ENCODE peak calls at places on chromosomes 2 and 18, in four cellular contexts. P is H1, Y is neuronal stem cell, G is H9. V is an unnamed sample.

GRCh38 chr2:207879536-207879935 is 109.8 kb upstream of the FZD5 start:
- DNase-seq in G (no peak), Y (no peak), P (no peak), V (peak)

GRCh38 chr18:48922801-48923730 is 27.7 kb downstream of the SMAD7 start:
- DNase-seq in P (no peak), G (peak), Y (no peak), V (peak)

GRCh38 chr2:187993516-187993915 is 298.2 kb upstream of the GULP1 start:
- DNase-seq in G (no peak), Y (no peak), P (no peak), V (peak)

GRCh38 chr2:234137400-234138014 is 87.0 kb downstream of the SPP2 start:
- DNase-seq in P (no peak), G (no peak), Y (no peak), V (no peak)

GRCh38 chr2:112048236-112048592 is 6.9 kb upstream of the TMEM87B start:
- DNase-seq in P (no peak), G (no peak), Y (no peak), V (no peak)

GRCh38 chr2:126687086-126687485 is 31.1 kb downstream of the GYPC start:
- DNase-seq in P (no peak), G (no peak), Y (no peak), V (no peak)

GRCh38 chr2:37570773-37571570 is 100.5 kb downstream of the CDC42EP3 start:
- DNase-seq in P (no peak), Y (no peak), G (no peak), V (peak)

GRCh38 chr2:180202591-180202990 is 195.5 kb upstream of the CWC22 start:
- DNase-seq in G (no peak), Y (no peak), P (no peak), V (no peak)

GRCh38 chr18:8084160-8084559 is 517.0 kb downstream of the PTPRM start:
- DNase-seq in Y (peak), G (peak), P (peak), V (peak)

GRCh38 chr2:5250482-5250881 is 441.7 kb upstream of the SOX11 start:
- DNase-seq in Y (no peak), P (no peak), G (peak), V (peak)

GRCh38 chr2:39898934-39899333 is 119.9 kb upstream of the THUMPD2 start:
- DNase-seq in P (no peak), G (no peak), Y (no peak), V (no peak)

GRCh38 chr18:2994603-2995432 is 18.1 kb downstream of the LPIN2 start:
- DNase-seq in P (peak), G (no peak), Y (no peak), V (no peak)

GRCh38 chr2:7881456-7881855 is 800.4 kb upstream of the ID2 start:
- DNase-seq in Y (no peak), P (no peak), G (no peak), V (no peak)

GRCh38 chr2:146978891-146979555 is 865.8 kb upstream of the ACVR2A start:
- DNase-seq in P (no peak), G (no peak), Y (peak), V (no peak)

GRCh38 chr18:24273596-24273995 is 124.0 kb downstream of the OSBPL1A start:
- DNase-seq in P (no peak), Y (no peak), G (no peak), V (no peak)

GRCh38 chr2:68251855-68252406 is 401 bp downstream of the PPP3R1 start:
- DNase-seq in P (peak), Y (peak), G (peak), V (no peak)

GRCh38 chr2:226781471-226781870 is 18.1 kb downstream of the IRS1 start:
- DNase-seq in P (no peak), G (no peak), Y (no peak), V (no peak)

GRCh38 chr2:45904267-45904921 is 252.9 kb downstream of the PRKCE start:
- DNase-seq in Y (no peak), P (no peak), G (no peak), V (no peak)

GRCh38 chr18:991441-991840 is 86.8 kb downstream of the ADCYAP1 start:
- DNase-seq in G (no peak), P (no peak), Y (no peak), V (no peak)

GRCh38 chr2:215658635-215659305 is 222.9 kb upstream of the FN1 start:
- DNase-seq in Y (no peak), G (no peak), P (no peak), V (no peak)

GRCh38 chr2:222423632-222424280 is 587 bp upstream of the SGPP2 start:
- DNase-seq in P (peak), Y (no peak), G (peak), V (peak)

GRCh38 chr18:42977982-42978595 is 137.4 kb downstream of the RIT2 start:
- DNase-seq in P (no peak), Y (no peak), G (no peak), V (no peak)

GRCh38 chr2:42101641-42102605 is 54.1 kb downstream of the PKDCC start:
- DNase-seq in P (peak), Y (peak), G (no peak), V (peak)

GRCh38 chr2:226963528-226963927 is 127.7 kb downstream of the RHBDD1 start:
- DNase-seq in P (no peak), G (no peak), Y (no peak), V (peak)

GRCh38 chr2:2767837-2768236 is 436.8 kb upstream of the MYT1L start:
- DNase-seq in Y (no peak), P (no peak), G (no peak), V (no peak)

GRCh38 chr2:164954954-164955701 is at the start of gene SLC38A11:
- DNase-seq in Y (no peak), G (peak), P (peak), V (no peak)

GRCh38 chr18:57940166-57940565 is 103.9 kb upstream of the NEDD4L start:
- DNase-seq in P (no peak), Y (no peak), G (no peak), V (no peak)

GRCh38 chr18:57947117-57947516 is 96.9 kb upstream of the NEDD4L start:
- DNase-seq in Y (no peak), G (no peak), P (no peak), V (no peak)

GRCh38 chr18:57942090-57942489 is 101.9 kb upstream of the NEDD4L start:
- DNase-seq in Y (no peak), G (no peak), P (no peak), V (no peak)

GRCh38 chr18:57942493-57942892 is 101.5 kb upstream of the NEDD4L start:
- DNase-seq in P (no peak), G (no peak), Y (no peak), V (no peak)

GRCh38 chr18:57943723-57944122 is 100.3 kb upstream of the NEDD4L start:
- DNase-seq in Y (no peak), P (no peak), G (no peak), V (peak)
- H3K18ac ChIP-seq in Y (no peak), P (no peak), G (no peak), V (no peak)

GRCh38 chr2:105142239-105142638 is 99.3 kb upstream of the GPR45 start:
- DNase-seq in P (peak), Y (no peak), G (no peak), V (no peak)

GRCh38 chr2:105144941-105145300 is 96.6 kb upstream of the GPR45 start:
- DNase-seq in G (no peak), P (no peak), Y (no peak), V (no peak)

GRCh38 chr2:105143094-105143466 is 98.5 kb upstream of the GPR45 start:
- DNase-seq in Y (no peak), P (no peak), G (no peak), V (no peak)

GRCh38 chr2:105144128-105144940 is 97.2 kb upstream of the GPR45 start:
- DNase-seq in P (no peak), G (no peak), Y (no peak), V (no peak)

GRCh38 chr2:105143467-105144127 is 97.9 kb upstream of the GPR45 start:
- DNase-seq in Y (peak), G (peak), P (peak), V (no peak)
- H3K18ac ChIP-seq in Y (peak), G (peak), P (peak), V (no peak)

GRCh38 chr2:29113891-29114321 is 1.3 kb upstream of the CLIP4 start:
- DNase-seq in G (no peak), P (no peak), Y (no peak), V (peak)

GRCh38 chr2:29114514-29114840 is 738 bp upstream of the CLIP4 start:
- DNase-seq in Y (no peak), G (no peak), P (no peak), V (no peak)

GRCh38 chr2:29112379-29112778 is 2.8 kb upstream of the CLIP4 start:
- DNase-seq in P (no peak), Y (no peak), G (no peak), V (no peak)

GRCh38 chr2:29114841-29115609 is at the start of gene CLIP4:
- DNase-seq in P (peak), Y (no peak), G (no peak), V (peak)

GRCh38 chr2:29113027-29113686 is 2.1 kb upstream of the CLIP4 start:
- DNase-seq in Y (no peak), G (no peak), P (no peak), V (peak)
- H3K18ac ChIP-seq in Y (no peak), G (no peak), P (no peak), V (peak)

DNA sequence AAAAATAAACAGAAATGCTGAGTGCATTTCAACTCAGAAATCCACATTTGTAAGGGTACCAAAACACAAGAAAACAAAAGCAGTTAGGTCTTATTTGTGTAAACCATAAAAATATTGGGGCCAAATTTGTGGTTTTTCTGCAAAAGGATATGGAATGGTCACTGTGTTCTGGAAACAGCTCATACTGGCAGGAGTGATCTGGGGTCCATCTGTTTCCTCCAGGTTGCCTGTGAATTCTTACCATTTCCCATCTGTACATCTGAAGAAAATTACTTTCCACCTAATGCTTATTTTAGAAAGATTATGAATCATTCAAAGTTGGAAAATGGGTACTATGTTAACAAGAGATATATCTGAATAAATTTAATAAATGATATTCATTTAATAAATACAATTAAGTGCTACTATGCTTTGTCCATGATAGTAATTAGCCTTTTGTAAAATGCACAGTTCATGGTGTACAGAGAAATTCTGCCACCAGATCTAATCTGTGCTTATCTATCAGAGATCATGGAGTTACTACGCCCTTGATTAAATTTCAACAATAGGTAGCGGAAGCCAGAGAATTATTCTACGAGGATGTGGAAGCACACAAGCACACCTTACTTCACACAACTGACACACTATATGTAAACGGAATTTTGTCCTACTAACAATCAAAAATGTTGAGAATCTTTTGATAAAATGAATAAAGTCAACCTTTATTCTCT is 10.9 kb downstream of the ALS2 start:
- DNase-seq in G (no peak), Y (no peak), P (no peak), V (no peak)
- H3K18ac ChIP-seq in G (no peak), Y (no peak), P (no peak), V (no peak)

GRCh38 chr2:136322436-136322835 is 204.5 kb upstream of the CXCR4 start:
- DNase-seq in Y (no peak), P (no peak), G (no peak), V (no peak)

GRCh38 chr2:136323935-136324334 is 206.0 kb upstream of the CXCR4 start:
- DNase-seq in G (no peak), P (no peak), Y (no peak), V (no peak)

GRCh38 chr2:136324966-136325365 is 207.0 kb upstream of the CXCR4 start:
- DNase-seq in G (no peak), Y (no peak), P (no peak), V (no peak)

GRCh38 chr2:136325844-136326291 is 207.9 kb upstream of the CXCR4 start:
- DNase-seq in Y (no peak), P (no peak), G (no peak), V (no peak)

GRCh38 chr2:136323212-136323611 is 205.3 kb upstream of the CXCR4 start:
- DNase-seq in Y (no peak), P (no peak), G (no peak), V (no peak)
- H3K18ac ChIP-seq in Y (no peak), P (no peak), G (no peak), V (no peak)